ENCODE peak calls at places on chromosomes 11 and 22, in six cellular contexts. V is vagina; A is HL-60; M is LNCaP clone FGC; D is uterus; G is effector memory CD4-positive, alpha-beta T cell. R is an unnamed sample.

GRCh38 chr11:106497321-106497720 is 419.9 kb downstream of the AASDHPPT start:
- DNase-seq in V (no peak), A (no peak), M (no peak), D (no peak), G (no peak), R (no peak)

GRCh38 chr11:95092549-95093324 is 3.1 kb downstream of the ENDOD1 start:
- DNase-seq in V (peak), A (no peak), M (no peak), D (no peak), G (no peak), R (no peak)

GRCh38 chr11:11620966-11621880 is 582 bp downstream of the GALNT18 start:
- DNase-seq in V (no peak), A (no peak), M (no peak), D (peak), G (no peak), R (peak)

GRCh38 chr11:64101461-64101860 is 64.5 kb downstream of the MACROD1 start:
- DNase-seq in V (no peak), A (no peak), M (no peak), D (peak), G (no peak), R (no peak)

GRCh38 chr11:81644239-81644840 is 1089.3 kb downstream of the FAM181B start:
- DNase-seq in V (no peak), A (peak), M (peak), D (no peak), G (no peak), R (peak)

GRCh38 chr11:105489431-105489830 is 120.4 kb upstream of the GRIA4 start:
- DNase-seq in V (no peak), A (no peak), M (no peak), D (no peak), G (no peak), R (no peak)

GRCh38 chr22:43164636-43165035 is 13.3 kb downstream of the TSPO start:
- DNase-seq in V (no peak), A (no peak), M (no peak), D (no peak), G (no peak), R (no peak)

GRCh38 chr11:115739878-115740277 is 235.7 kb upstream of the CADM1 start:
- DNase-seq in V (no peak), A (no peak), M (no peak), D (no peak), G (no peak), R (no peak)

GRCh38 chr11:2211113-2211971 is 39.7 kb upstream of the TH start:
- DNase-seq in V (peak), A (no peak), M (no peak), D (peak), G (no peak), R (no peak)

GRCh38 chr22:31272522-31273446 is 19.5 kb downstream of the PIK3IP1 start:
- DNase-seq in V (no peak), A (no peak), M (no peak), D (peak), G (no peak), R (peak)

GRCh38 chr11:75347781-75348613 is 3.5 kb downstream of the ARRB1 start:
- DNase-seq in V (no peak), A (no peak), M (no peak), D (peak), G (no peak), R (no peak)

GRCh38 chr11:66617148-66617814 is 851 bp downstream of the RBM14 start:
- DNase-seq in V (no peak), A (peak), M (no peak), D (no peak), G (no peak), R (no peak)

GRCh38 chr11:8593935-8594909 is at the start of gene STK33:
- DNase-seq in V (peak), A (peak), M (no peak), D (peak), G (no peak), R (peak)

GRCh38 chr22:37021710-37022482 is 2.4 kb downstream of the MPST start:
- DNase-seq in V (no peak), A (peak), M (no peak), D (no peak), G (peak), R (peak)

GRCh38 chr22:38923463-38924196 is 33.8 kb upstream of the APOBEC3A start:
- DNase-seq in V (no peak), A (no peak), M (peak), D (peak), G (no peak), R (no peak)

GRCh38 chr11:77267910-77268309 is 33.6 kb downstream of the GDPD4 start:
- DNase-seq in V (no peak), A (no peak), M (no peak), D (no peak), G (no peak), R (no peak)

GRCh38 chr11:44860967-44861828 is 89.5 kb downstream of the TP53I11 start:
- DNase-seq in V (no peak), A (no peak), M (no peak), D (no peak), G (no peak), R (no peak)

GRCh38 chr22:40635940-40636379 is 559 bp downstream of the MRTFA start:
- DNase-seq in V (no peak), A (no peak), M (no peak), D (peak), G (peak), R (no peak)

GRCh38 chr11:45106006-45106405 is 40.4 kb upstream of the PRDM11 start:
- DNase-seq in V (peak), A (no peak), M (no peak), D (no peak), G (no peak), R (no peak)

GRCh38 chr11:130677486-130678153 is 229.2 kb downstream of the ADAMTS15 start:
- DNase-seq in V (no peak), A (no peak), M (no peak), D (no peak), G (no peak), R (no peak)

GRCh38 chr11:63821411-63821810 is 8.2 kb downstream of the SPINDOC start:
- DNase-seq in V (no peak), A (no peak), M (no peak), D (no peak), G (no peak), R (no peak)

GRCh38 chr22:46791201-46791731 is 28.8 kb downstream of the TBC1D22A start:
- DNase-seq in V (peak), A (no peak), M (no peak), D (peak), G (peak), R (peak)

GRCh38 chr11:73645570-73645969 is 811 bp upstream of the PLEKHB1 start:
- DNase-seq in V (no peak), A (no peak), M (no peak), D (no peak), G (no peak), R (no peak)
- H3K4me3 ChIP-seq in V (no peak), A (no peak), M (no peak), D (no peak), G (no peak), R (no peak)

GRCh38 chr11:33664166-33664565 is 36.5 kb downstream of the C11orf91 start:
- DNase-seq in V (peak), A (no peak), M (no peak), D (no peak), G (no peak), R (no peak)

GRCh38 chr11:33665666-33666065 is 35.0 kb downstream of the C11orf91 start:
- DNase-seq in V (peak), A (no peak), M (no peak), D (no peak), G (no peak), R (no peak)

GRCh38 chr11:33660962-33661361 is 39.7 kb downstream of the C11orf91 start:
- DNase-seq in V (no peak), A (no peak), M (no peak), D (no peak), G (no peak), R (no peak)

GRCh38 chr11:33664829-33665228 is 35.8 kb downstream of the C11orf91 start:
- DNase-seq in V (no peak), A (no peak), M (no peak), D (no peak), G (no peak), R (no peak)

GRCh38 chr11:33663121-33663520 is 37.5 kb downstream of the C11orf91 start:
- DNase-seq in V (peak), A (no peak), M (no peak), D (no peak), G (no peak), R (no peak)
- H3K4me3 ChIP-seq in V (no peak), A (no peak), M (no peak), D (no peak), G (no peak), R (no peak)

GRCh38 chr22:28247114-28247513 is 328.1 kb upstream of the PITPNB start:
- DNase-seq in V (no peak), A (no peak), M (no peak), D (no peak), G (no peak), R (no peak)
- H3K4me3 ChIP-seq in V (no peak), A (no peak), M (no peak), D (no peak), G (no peak), R (no peak)

DNA sequence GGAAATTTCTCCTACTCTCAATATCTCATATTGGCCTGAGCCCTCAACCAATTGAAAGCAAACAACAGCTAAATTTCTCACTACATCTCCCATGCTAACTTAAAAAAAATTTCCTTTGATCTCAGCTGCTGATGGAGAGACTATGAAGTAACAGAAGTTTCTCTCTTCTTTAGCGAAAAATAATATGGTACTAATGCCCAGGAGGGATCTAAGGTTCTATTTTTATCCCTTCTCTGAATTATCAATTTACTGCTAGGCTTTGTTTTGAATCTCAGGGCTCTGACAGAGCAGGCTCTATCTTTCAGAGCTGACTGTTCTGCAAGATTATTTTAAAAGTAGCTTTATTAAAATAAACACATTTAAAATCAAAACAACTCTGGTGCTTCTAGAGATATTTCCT is 558.6 kb downstream of the KCNA4 start:
- DNase-seq in V (no peak), A (no peak), M (no peak), D (no peak), G (no peak), R (no peak)
- H3K4me3 ChIP-seq in V (no peak), A (no peak), M (no peak), D (no peak), G (no peak), R (no peak)

GRCh38 chr11:7573558-7574296 is 59.9 kb downstream of the PPFIBP2 start:
- DNase-seq in V (no peak), A (no peak), M (no peak), D (no peak), G (no peak), R (no peak)
- H3K4me3 ChIP-seq in V (no peak), A (no peak), M (no peak), D (no peak), G (no peak), R (no peak)

DNA sequence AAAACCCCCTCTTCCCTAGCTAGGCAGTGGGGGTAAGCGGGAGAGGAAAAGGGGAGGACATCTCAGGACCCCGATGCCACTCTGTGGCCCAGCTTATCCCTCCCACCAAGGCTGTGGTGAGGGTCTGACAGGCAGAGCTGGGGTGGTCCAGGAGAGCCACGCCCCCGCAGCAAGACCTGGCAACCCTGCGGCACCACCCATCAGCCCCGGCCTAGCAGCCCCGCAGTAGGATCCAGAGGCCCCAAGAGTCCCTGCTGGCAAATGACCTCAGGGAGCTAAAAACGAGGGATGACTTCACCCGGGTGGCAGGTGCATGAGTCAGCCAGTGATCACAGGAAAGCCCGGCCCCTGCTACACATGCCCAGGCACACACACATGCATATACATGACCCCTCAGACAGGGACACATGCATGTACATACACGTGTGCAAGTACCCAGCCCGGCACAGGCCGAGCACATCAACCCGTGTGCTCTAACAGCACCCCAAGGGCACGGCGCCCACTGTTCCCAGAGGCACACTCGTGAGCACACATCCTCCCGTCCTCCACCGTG is 32.3 kb downstream of the ARVCF start:
- DNase-seq in V (no peak), A (no peak), M (no peak), D (peak), G (no peak), R (no peak)
- H3K4me3 ChIP-seq in V (no peak), A (no peak), M (no peak), D (no peak), G (no peak), R (no peak)

GRCh38 chr11:85682330-85683305 is 3.4 kb downstream of the CCDC89 start:
- DNase-seq in V (no peak), A (no peak), M (no peak), D (peak), G (peak), R (no peak)

GRCh38 chr11:85680897-85681296 is 5.1 kb downstream of the CCDC89 start:
- DNase-seq in V (no peak), A (no peak), M (no peak), D (no peak), G (no peak), R (no peak)

GRCh38 chr11:85685131-85685819 is 720 bp downstream of the CCDC89 start:
- DNase-seq in V (no peak), A (no peak), M (no peak), D (peak), G (no peak), R (no peak)

GRCh38 chr11:85685820-85686459 is at the start of gene CCDC89:
- DNase-seq in V (peak), A (no peak), M (no peak), D (peak), G (no peak), R (no peak)
- H3K4me3 ChIP-seq in V (peak), A (no peak), M (no peak), D (peak), G (no peak), R (no peak)

GRCh38 chr22:23752090-23752691 is 1.3 kb upstream of the ZNF70 start:
- DNase-seq in V (no peak), A (no peak), M (no peak), D (no peak), G (no peak), R (no peak)

GRCh38 chr22:23752750-23753149 is 1.5 kb downstream of the VPREB3 start:
- DNase-seq in V (no peak), A (no peak), M (no peak), D (no peak), G (no peak), R (no peak)

GRCh38 chr22:23754980-23755636 is 883 bp upstream of the VPREB3 start:
- DNase-seq in V (no peak), A (no peak), M (no peak), D (no peak), G (no peak), R (no peak)

GRCh38 chr22:23754220-23754919 is at the start of gene VPREB3:
- DNase-seq in V (no peak), A (no peak), M (no peak), D (no peak), G (no peak), R (no peak)

DNA sequence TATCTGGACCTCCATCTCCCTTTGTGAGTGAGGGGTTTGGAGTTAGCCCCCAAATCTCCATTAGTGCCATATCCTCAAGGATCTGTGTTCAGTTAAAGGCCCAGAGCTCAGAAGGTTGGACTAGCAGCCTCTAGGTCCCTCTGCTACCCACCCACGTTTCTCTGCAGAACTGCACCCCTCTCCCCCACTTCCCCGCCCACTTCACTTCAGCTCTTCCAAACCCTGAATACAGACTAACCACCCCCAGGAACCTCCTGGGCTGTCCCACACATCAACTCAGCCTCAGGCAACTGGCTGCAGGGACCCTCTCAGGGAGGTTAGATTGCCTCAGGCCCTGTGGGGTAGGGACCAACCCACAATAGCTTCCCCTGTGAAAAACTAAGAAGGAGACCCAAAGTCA is 854 bp downstream of the VPREB3 start:
- DNase-seq in V (no peak), A (no peak), M (no peak), D (no peak), G (no peak), R (no peak)
- H3K4me3 ChIP-seq in V (no peak), A (no peak), M (no peak), D (no peak), G (no peak), R (no peak)

DNA sequence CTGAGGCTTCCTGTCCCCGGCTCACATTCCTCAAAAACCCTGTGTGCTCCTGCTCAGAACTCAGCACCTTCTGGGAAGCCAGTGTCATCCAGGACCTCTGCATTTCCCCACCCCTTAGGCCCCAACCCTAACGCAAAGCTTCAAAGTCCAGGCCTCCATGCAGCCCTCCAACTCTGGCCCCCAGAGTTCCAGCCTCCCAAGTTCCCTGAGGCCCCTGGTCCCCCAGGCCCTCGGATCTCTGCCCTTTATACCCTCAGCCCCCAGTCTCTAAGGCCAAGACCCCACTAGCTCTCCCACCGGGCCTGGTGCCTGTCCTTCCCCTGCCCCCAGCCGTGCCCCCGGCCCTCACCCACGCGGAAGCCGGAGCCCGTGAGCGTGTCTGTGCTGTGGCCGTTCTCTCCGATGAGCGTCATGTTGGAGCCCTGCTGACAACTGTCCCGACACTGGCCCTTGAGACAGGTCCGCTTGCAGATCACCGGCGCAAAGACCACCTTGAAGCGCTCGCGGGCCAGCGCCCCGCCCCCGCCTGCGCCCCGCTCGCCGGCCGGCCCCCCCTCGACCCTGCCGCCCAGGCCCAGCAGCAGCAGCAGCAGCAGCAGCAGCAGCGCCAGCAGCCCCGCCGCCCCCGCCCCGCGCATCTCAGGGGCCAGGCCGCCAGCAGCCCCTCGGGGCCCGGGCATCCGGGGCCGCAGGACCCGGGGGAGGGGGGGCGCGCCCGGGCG is 718 bp downstream of the LTBP3 start:
- DNase-seq in V (no peak), A (no peak), M (no peak), D (no peak), G (no peak), R (no peak)
- H3K4me3 ChIP-seq in V (peak), A (no peak), M (peak), D (peak), G (peak), R (no peak)

GRCh38 chr11:103659138-103659734 is 377.2 kb upstream of the DDI1 start:
- DNase-seq in V (no peak), A (no peak), M (no peak), D (no peak), G (no peak), R (no peak)

GRCh38 chr11:103661991-103662390 is 374.4 kb upstream of the DDI1 start:
- DNase-seq in V (no peak), A (no peak), M (no peak), D (no peak), G (no peak), R (no peak)

GRCh38 chr11:103659743-103660142 is 376.7 kb upstream of the DDI1 start:
- DNase-seq in V (no peak), A (no peak), M (no peak), D (no peak), G (no peak), R (no peak)

GRCh38 chr11:103661185-103661584 is 375.3 kb upstream of the DDI1 start:
- DNase-seq in V (no peak), A (no peak), M (no peak), D (no peak), G (no peak), R (no peak)

DNA sequence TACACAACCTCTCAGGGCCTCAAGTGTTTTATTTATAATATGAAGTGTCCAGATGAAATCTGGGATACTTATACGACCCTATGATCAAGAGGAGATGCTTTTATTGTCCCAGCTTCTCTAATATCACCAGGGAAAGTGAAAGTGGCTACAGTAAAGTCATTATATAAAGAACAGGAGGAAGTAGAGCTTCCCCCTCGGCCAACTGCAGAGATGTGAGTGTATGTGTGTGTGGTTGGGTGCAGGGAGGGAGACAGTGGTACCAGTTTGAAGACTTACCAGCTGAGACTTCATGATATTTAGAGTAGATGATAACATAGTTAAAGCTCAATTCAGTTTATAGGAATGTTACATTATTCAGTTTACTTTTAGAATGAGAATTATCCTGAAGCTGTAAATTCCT is 373.6 kb upstream of the DDI1 start:
- DNase-seq in V (no peak), A (no peak), M (no peak), D (no peak), G (no peak), R (no peak)
- H3K4me3 ChIP-seq in V (no peak), A (no peak), M (no peak), D (no peak), G (no peak), R (no peak)

R was measured in Jurkat, Clone E6-1.